ENCODE peak calls at places on chromosomes 12 and 14, in ten cellular contexts. One of them, this sample, is unnamed.

GRCh38 chr12:99281277-99281676 is 366.3 kb upstream of the GARIN6 start:
- DNase-seq in CD8-positive, alpha-beta memory T cell: no peak
- DNase-seq in nucleus accumbens: no peak
- DNase-seq in posterior vena cava: no peak
- DNase-seq in progenitor cell of endocrine pancreas: no peak
- DNase-seq in iris pigment epithelial cell: no peak
- DNase-seq in right atrium auricular region: no peak
- DNase-seq in Calu3: no peak
- DNase-seq in iPS-NIHi11: no peak
- DNase-seq in immature natural killer cell: no peak
- DNase-seq in this sample: no peak

GRCh38 chr14:27184371-27184901 is 586.6 kb upstream of the NOVA1 start:
- DNase-seq in CD8-positive, alpha-beta memory T cell: no peak
- DNase-seq in nucleus accumbens: no peak
- DNase-seq in posterior vena cava: no peak
- DNase-seq in progenitor cell of endocrine pancreas: no peak
- DNase-seq in iris pigment epithelial cell: peak
- DNase-seq in right atrium auricular region: no peak
- DNase-seq in Calu3: no peak
- DNase-seq in iPS-NIHi11: no peak
- DNase-seq in immature natural killer cell: no peak
- DNase-seq in this sample: no peak

GRCh38 chr12:25376985-25377384 is 126.3 kb upstream of the KRAS start:
- DNase-seq in CD8-positive, alpha-beta memory T cell: no peak
- DNase-seq in nucleus accumbens: no peak
- DNase-seq in posterior vena cava: no peak
- DNase-seq in progenitor cell of endocrine pancreas: no peak
- DNase-seq in iris pigment epithelial cell: no peak
- DNase-seq in right atrium auricular region: no peak
- DNase-seq in Calu3: no peak
- DNase-seq in iPS-NIHi11: no peak
- DNase-seq in immature natural killer cell: no peak
- DNase-seq in this sample: no peak

GRCh38 chr12:91139981-91140659 is 28.8 kb upstream of the LUM start:
- DNase-seq in CD8-positive, alpha-beta memory T cell: no peak
- DNase-seq in nucleus accumbens: no peak
- DNase-seq in posterior vena cava: no peak
- DNase-seq in progenitor cell of endocrine pancreas: no peak
- DNase-seq in iris pigment epithelial cell: peak
- DNase-seq in right atrium auricular region: no peak
- DNase-seq in Calu3: no peak
- DNase-seq in iPS-NIHi11: no peak
- DNase-seq in immature natural killer cell: no peak
- DNase-seq in this sample: no peak

GRCh38 chr14:53509227-53509822 is 356.2 kb upstream of the DDHD1 start:
- DNase-seq in CD8-positive, alpha-beta memory T cell: no peak
- DNase-seq in nucleus accumbens: no peak
- DNase-seq in posterior vena cava: no peak
- DNase-seq in progenitor cell of endocrine pancreas: no peak
- DNase-seq in iris pigment epithelial cell: peak
- DNase-seq in right atrium auricular region: peak
- DNase-seq in Calu3: no peak
- DNase-seq in iPS-NIHi11: no peak
- DNase-seq in immature natural killer cell: no peak
- DNase-seq in this sample: no peak

GRCh38 chr14:104382361-104383087 is 197.0 kb upstream of the C14orf180 start:
- DNase-seq in CD8-positive, alpha-beta memory T cell: no peak
- DNase-seq in nucleus accumbens: no peak
- DNase-seq in posterior vena cava: peak
- DNase-seq in progenitor cell of endocrine pancreas: no peak
- DNase-seq in iris pigment epithelial cell: no peak
- DNase-seq in right atrium auricular region: no peak
- DNase-seq in Calu3: no peak
- DNase-seq in iPS-NIHi11: no peak
- DNase-seq in immature natural killer cell: no peak
- DNase-seq in this sample: no peak

GRCh38 chr12:26612203-26612602 is 220.8 kb downstream of the ITPR2 start:
- DNase-seq in CD8-positive, alpha-beta memory T cell: no peak
- DNase-seq in nucleus accumbens: peak
- DNase-seq in posterior vena cava: no peak
- DNase-seq in progenitor cell of endocrine pancreas: no peak
- DNase-seq in iris pigment epithelial cell: no peak
- DNase-seq in right atrium auricular region: no peak
- DNase-seq in Calu3: no peak
- DNase-seq in iPS-NIHi11: no peak
- DNase-seq in immature natural killer cell: no peak
- DNase-seq in this sample: no peak

GRCh38 chr14:22163051-22163450 is 426.0 kb downstream of the DAD1 start:
- DNase-seq in CD8-positive, alpha-beta memory T cell: no peak
- DNase-seq in nucleus accumbens: no peak
- DNase-seq in posterior vena cava: no peak
- DNase-seq in progenitor cell of endocrine pancreas: no peak
- DNase-seq in iris pigment epithelial cell: peak
- DNase-seq in right atrium auricular region: no peak
- DNase-seq in Calu3: no peak
- DNase-seq in iPS-NIHi11: no peak
- DNase-seq in immature natural killer cell: peak
- DNase-seq in this sample: no peak

GRCh38 chr14:23022849-23023499 is 11.7 kb downstream of the PSMB5 start:
- DNase-seq in CD8-positive, alpha-beta memory T cell: no peak
- DNase-seq in nucleus accumbens: no peak
- DNase-seq in posterior vena cava: no peak
- DNase-seq in progenitor cell of endocrine pancreas: no peak
- DNase-seq in iris pigment epithelial cell: no peak
- DNase-seq in right atrium auricular region: no peak
- DNase-seq in Calu3: no peak
- DNase-seq in iPS-NIHi11: no peak
- DNase-seq in immature natural killer cell: no peak
- DNase-seq in this sample: no peak

GRCh38 chr12:120538281-120539156 is 4.4 kb downstream of the RNF10 start:
- DNase-seq in CD8-positive, alpha-beta memory T cell: no peak
- DNase-seq in nucleus accumbens: no peak
- DNase-seq in posterior vena cava: peak
- DNase-seq in progenitor cell of endocrine pancreas: no peak
- DNase-seq in iris pigment epithelial cell: peak
- DNase-seq in right atrium auricular region: no peak
- DNase-seq in Calu3: peak
- DNase-seq in iPS-NIHi11: no peak
- DNase-seq in immature natural killer cell: no peak
- DNase-seq in this sample: no peak

GRCh38 chr12:53279888-53280498 is 11.9 kb downstream of the ESPL1 start:
- DNase-seq in CD8-positive, alpha-beta memory T cell: no peak
- DNase-seq in nucleus accumbens: no peak
- DNase-seq in posterior vena cava: no peak
- DNase-seq in progenitor cell of endocrine pancreas: no peak
- DNase-seq in iris pigment epithelial cell: no peak
- DNase-seq in right atrium auricular region: no peak
- DNase-seq in Calu3: no peak
- DNase-seq in iPS-NIHi11: no peak
- DNase-seq in immature natural killer cell: no peak
- DNase-seq in this sample: no peak

GRCh38 chr12:100986595-100987547 is 192.3 kb downstream of the ANO4 start:
- DNase-seq in CD8-positive, alpha-beta memory T cell: no peak
- DNase-seq in nucleus accumbens: no peak
- DNase-seq in posterior vena cava: no peak
- DNase-seq in progenitor cell of endocrine pancreas: no peak
- DNase-seq in iris pigment epithelial cell: peak
- DNase-seq in right atrium auricular region: no peak
- DNase-seq in Calu3: no peak
- DNase-seq in iPS-NIHi11: peak
- DNase-seq in immature natural killer cell: no peak
- DNase-seq in this sample: no peak

GRCh38 chr12:93699271-93700141 is 22.3 kb downstream of the CRADD start:
- DNase-seq in CD8-positive, alpha-beta memory T cell: no peak
- DNase-seq in nucleus accumbens: no peak
- DNase-seq in posterior vena cava: no peak
- DNase-seq in progenitor cell of endocrine pancreas: no peak
- DNase-seq in iris pigment epithelial cell: peak
- DNase-seq in right atrium auricular region: no peak
- DNase-seq in Calu3: no peak
- DNase-seq in iPS-NIHi11: no peak
- DNase-seq in immature natural killer cell: no peak
- DNase-seq in this sample: no peak

GRCh38 chr12:3646561-3647241 is 106.2 kb downstream of the CRACR2A start:
- DNase-seq in CD8-positive, alpha-beta memory T cell: no peak
- DNase-seq in nucleus accumbens: no peak
- DNase-seq in posterior vena cava: no peak
- DNase-seq in progenitor cell of endocrine pancreas: no peak
- DNase-seq in iris pigment epithelial cell: peak
- DNase-seq in right atrium auricular region: no peak
- DNase-seq in Calu3: no peak
- DNase-seq in iPS-NIHi11: no peak
- DNase-seq in immature natural killer cell: no peak
- DNase-seq in this sample: no peak

GRCh38 chr12:64311877-64312276 is 78.7 kb downstream of the C12orf56 start:
- DNase-seq in CD8-positive, alpha-beta memory T cell: no peak
- DNase-seq in nucleus accumbens: no peak
- DNase-seq in posterior vena cava: no peak
- DNase-seq in progenitor cell of endocrine pancreas: no peak
- DNase-seq in iris pigment epithelial cell: no peak
- DNase-seq in right atrium auricular region: no peak
- DNase-seq in Calu3: no peak
- DNase-seq in iPS-NIHi11: no peak
- DNase-seq in immature natural killer cell: no peak
- DNase-seq in this sample: no peak

GRCh38 chr12:6752181-6752930 is 585 bp downstream of the MLF2 start:
- DNase-seq in CD8-positive, alpha-beta memory T cell: no peak
- DNase-seq in nucleus accumbens: peak
- DNase-seq in posterior vena cava: no peak
- DNase-seq in progenitor cell of endocrine pancreas: no peak
- DNase-seq in iris pigment epithelial cell: peak
- DNase-seq in right atrium auricular region: peak
- DNase-seq in Calu3: no peak
- DNase-seq in iPS-NIHi11: peak
- DNase-seq in immature natural killer cell: no peak
- DNase-seq in this sample: no peak

GRCh38 chr14:89015016-89015415 is 190.6 kb downstream of the TTC8 start:
- DNase-seq in CD8-positive, alpha-beta memory T cell: no peak
- DNase-seq in nucleus accumbens: no peak
- DNase-seq in posterior vena cava: no peak
- DNase-seq in progenitor cell of endocrine pancreas: no peak
- DNase-seq in iris pigment epithelial cell: no peak
- DNase-seq in right atrium auricular region: no peak
- DNase-seq in Calu3: no peak
- DNase-seq in iPS-NIHi11: no peak
- DNase-seq in immature natural killer cell: no peak
- DNase-seq in this sample: no peak

GRCh38 chr12:18703916-18704315 is 33.9 kb downstream of the PLCZ1 start:
- DNase-seq in CD8-positive, alpha-beta memory T cell: no peak
- DNase-seq in nucleus accumbens: no peak
- DNase-seq in posterior vena cava: no peak
- DNase-seq in progenitor cell of endocrine pancreas: no peak
- DNase-seq in iris pigment epithelial cell: no peak
- DNase-seq in right atrium auricular region: no peak
- DNase-seq in Calu3: no peak
- DNase-seq in iPS-NIHi11: no peak
- DNase-seq in immature natural killer cell: no peak
- DNase-seq in this sample: no peak

GRCh38 chr12:67647547-67648305 is 819 bp upstream of the DYRK2 start:
- DNase-seq in CD8-positive, alpha-beta memory T cell: peak
- DNase-seq in nucleus accumbens: peak
- DNase-seq in posterior vena cava: peak
- DNase-seq in progenitor cell of endocrine pancreas: peak
- DNase-seq in iris pigment epithelial cell: peak
- DNase-seq in right atrium auricular region: peak
- DNase-seq in Calu3: peak
- DNase-seq in iPS-NIHi11: peak
- DNase-seq in immature natural killer cell: peak
- DNase-seq in this sample: peak

GRCh38 chr12:44812062-44812461 is 64.1 kb downstream of the NELL2 start:
- DNase-seq in CD8-positive, alpha-beta memory T cell: peak
- DNase-seq in nucleus accumbens: no peak
- DNase-seq in posterior vena cava: no peak
- DNase-seq in progenitor cell of endocrine pancreas: no peak
- DNase-seq in iris pigment epithelial cell: no peak
- DNase-seq in right atrium auricular region: no peak
- DNase-seq in Calu3: no peak
- DNase-seq in iPS-NIHi11: no peak
- DNase-seq in immature natural killer cell: peak
- DNase-seq in this sample: no peak

GRCh38 chr12:51183816-51184215 is 10.9 kb upstream of the TFCP2 start:
- DNase-seq in CD8-positive, alpha-beta memory T cell: no peak
- DNase-seq in nucleus accumbens: peak
- DNase-seq in posterior vena cava: peak
- DNase-seq in progenitor cell of endocrine pancreas: no peak
- DNase-seq in iris pigment epithelial cell: peak
- DNase-seq in right atrium auricular region: no peak
- DNase-seq in Calu3: no peak
- DNase-seq in iPS-NIHi11: no peak
- DNase-seq in immature natural killer cell: no peak
- DNase-seq in this sample: no peak

GRCh38 chr14:78690836-78691235 is 520.7 kb downstream of the NRXN3 start:
- DNase-seq in CD8-positive, alpha-beta memory T cell: no peak
- DNase-seq in nucleus accumbens: no peak
- DNase-seq in posterior vena cava: no peak
- DNase-seq in progenitor cell of endocrine pancreas: no peak
- DNase-seq in iris pigment epithelial cell: no peak
- DNase-seq in right atrium auricular region: no peak
- DNase-seq in Calu3: no peak
- DNase-seq in iPS-NIHi11: no peak
- DNase-seq in immature natural killer cell: no peak
- DNase-seq in this sample: no peak